ENCODE peak calls at places on chromosome 2, in four cellular contexts. One of them, this sample, is unnamed.

GRCh38 chr2:168311265-168311925 is 64.0 kb upstream of the STK39 start:
- DNase-seq in HepG2: no peak
- DNase-seq in GM12878: no peak
- DNase-seq in H1: no peak
- DNase-seq in this sample: no peak

GRCh38 chr2:67046568-67046967 is 350.6 kb upstream of the ETAA1 start:
- DNase-seq in HepG2: no peak
- DNase-seq in GM12878: no peak
- DNase-seq in H1: no peak
- DNase-seq in this sample: no peak

GRCh38 chr2:206004004-206004693 is 81.8 kb downstream of the INO80D start:
- DNase-seq in HepG2: peak; percentile 53
- DNase-seq in GM12878: no peak
- DNase-seq in H1: peak; percentile 69
- DNase-seq in this sample: peak; percentile 19

GRCh38 chr2:217568289-217568985 is 434.4 kb downstream of the TNS1 start:
- DNase-seq in HepG2: no peak
- DNase-seq in GM12878: no peak
- DNase-seq in H1: no peak
- DNase-seq in this sample: no peak

GRCh38 chr2:227826019-227826521 is 12.4 kb downstream of the CCL20 start:
- DNase-seq in HepG2: no peak
- DNase-seq in GM12878: no peak
- DNase-seq in H1: no peak
- DNase-seq in this sample: no peak

GRCh38 chr2:72940786-72941185 is 23.5 kb downstream of the EMX1 start:
- DNase-seq in HepG2: no peak
- DNase-seq in GM12878: no peak
- DNase-seq in H1: no peak
- DNase-seq in this sample: no peak

GRCh38 chr2:233107906-233108305 is 47.8 kb downstream of the INPP5D start:
- DNase-seq in HepG2: no peak
- DNase-seq in GM12878: no peak
- DNase-seq in H1: no peak
- DNase-seq in this sample: no peak

GRCh38 chr2:42486145-42486906 is 7.5 kb downstream of the KCNG3 start:
- DNase-seq in HepG2: peak; percentile 67
- DNase-seq in GM12878: no peak
- DNase-seq in H1: no peak
- DNase-seq in this sample: no peak

GRCh38 chr2:230685165-230685560 is 27.5 kb upstream of the CAB39 start:
- DNase-seq in HepG2: no peak
- DNase-seq in GM12878: no peak
- DNase-seq in H1: no peak
- DNase-seq in this sample: no peak

GRCh38 chr2:102033750-102034682 is 42.3 kb downstream of the IL1R2 start:
- DNase-seq in HepG2: peak; percentile 89
- DNase-seq in GM12878: no peak
- DNase-seq in H1: no peak
- DNase-seq in this sample: no peak

GRCh38 chr2:28956415-28956826 is 24.7 kb upstream of the TOGARAM2 start:
- DNase-seq in HepG2: peak; percentile 62
- DNase-seq in GM12878: no peak
- DNase-seq in H1: peak; percentile 69
- DNase-seq in this sample: peak; percentile 48

GRCh38 chr2:84077504-84077903 is 381.6 kb downstream of the SUCLG1 start:
- DNase-seq in HepG2: peak; percentile 20
- DNase-seq in GM12878: no peak
- DNase-seq in H1: no peak
- DNase-seq in this sample: peak; percentile 23

GRCh38 chr2:236972491-236973379 is 113.0 kb upstream of the COPS8 start:
- DNase-seq in HepG2: peak; percentile 76
- DNase-seq in GM12878: no peak
- DNase-seq in H1: no peak
- DNase-seq in this sample: no peak

GRCh38 chr2:150046211-150046610 is 441.3 kb downstream of the RND3 start:
- DNase-seq in HepG2: no peak
- DNase-seq in GM12878: no peak
- DNase-seq in H1: no peak
- DNase-seq in this sample: no peak

GRCh38 chr2:128631698-128632490 is 313.2 kb upstream of the HS6ST1 start:
- DNase-seq in HepG2: no peak
- DNase-seq in GM12878: no peak
- DNase-seq in H1: peak; percentile 44
- DNase-seq in this sample: no peak

GRCh38 chr2:128635361-128635900 is 316.8 kb upstream of the HS6ST1 start:
- DNase-seq in HepG2: no peak
- DNase-seq in GM12878: no peak
- DNase-seq in H1: peak; percentile 41
- DNase-seq in this sample: no peak

GRCh38 chr2:128630974-128631697 is 312.5 kb upstream of the HS6ST1 start:
- DNase-seq in HepG2: no peak
- DNase-seq in GM12878: no peak
- DNase-seq in H1: peak; percentile 29
- DNase-seq in this sample: no peak

GRCh38 chr2:128633501-128633900 is 314.8 kb upstream of the HS6ST1 start:
- DNase-seq in HepG2: no peak
- DNase-seq in GM12878: no peak
- DNase-seq in H1: no peak
- DNase-seq in this sample: no peak

DNA sequence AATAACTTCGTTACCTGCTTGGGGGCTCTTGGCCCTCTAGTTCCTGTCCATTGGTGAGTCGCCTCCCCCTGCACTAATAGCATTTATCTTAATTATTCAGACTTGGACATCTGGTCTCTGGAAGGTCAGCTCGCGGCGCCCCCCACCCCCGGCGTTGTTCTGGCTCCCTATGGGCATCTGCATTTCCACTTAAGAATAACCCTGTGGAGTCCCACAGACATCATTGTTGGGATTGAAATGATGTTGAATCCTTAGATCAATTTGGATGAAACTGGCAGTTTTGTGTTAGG is 313.8 kb upstream of the HS6ST1 start:
- DNase-seq in HepG2: no peak
- DNase-seq in GM12878: no peak
- DNase-seq in H1: no peak
- DNase-seq in this sample: no peak
- H3K4me2 ChIP-seq in HepG2: no peak overlapping the region
- H3K4me2 ChIP-seq in GM12878: no peak overlapping the region
- H3K4me2 ChIP-seq in H1: no peak overlapping the region
- H3K4me2 ChIP-seq in this sample: no peak overlapping the region

GRCh38 chr2:75289771-75290170 is 90.5 kb upstream of the TACR1 start:
- DNase-seq in HepG2: no peak
- DNase-seq in GM12878: no peak
- DNase-seq in H1: no peak
- DNase-seq in this sample: no peak
- TF ChIP-seq BRCA1 in HepG2: no peak
- TF ChIP-seq BRCA1 in GM12878: no peak
- TF ChIP-seq BRCA1 in H1: no peak
- TF ChIP-seq BRCA1 in this sample: no peak

GRCh38 chr2:176702169-176702568 is 432.9 kb downstream of the MTX2 start:
- DNase-seq in HepG2: no peak
- DNase-seq in GM12878: no peak
- DNase-seq in H1: no peak
- DNase-seq in this sample: no peak

GRCh38 chr2:176704282-176704773 is 435.1 kb downstream of the MTX2 start:
- DNase-seq in HepG2: no peak
- DNase-seq in GM12878: no peak
- DNase-seq in H1: no peak
- DNase-seq in this sample: no peak

GRCh38 chr2:176699098-176699497 is 429.9 kb downstream of the MTX2 start:
- DNase-seq in HepG2: no peak
- DNase-seq in GM12878: no peak
- DNase-seq in H1: no peak
- DNase-seq in this sample: no peak

GRCh38 chr2:176699660-176700059 is 430.4 kb downstream of the MTX2 start:
- DNase-seq in HepG2: no peak
- DNase-seq in GM12878: no peak
- DNase-seq in H1: no peak
- DNase-seq in this sample: no peak
- H3K4me2 ChIP-seq in HepG2: no peak overlapping the region
- H3K4me2 ChIP-seq in GM12878: no peak overlapping the region
- H3K4me2 ChIP-seq in H1: no peak overlapping the region
- H3K4me2 ChIP-seq in this sample: no peak overlapping the region

DNA sequence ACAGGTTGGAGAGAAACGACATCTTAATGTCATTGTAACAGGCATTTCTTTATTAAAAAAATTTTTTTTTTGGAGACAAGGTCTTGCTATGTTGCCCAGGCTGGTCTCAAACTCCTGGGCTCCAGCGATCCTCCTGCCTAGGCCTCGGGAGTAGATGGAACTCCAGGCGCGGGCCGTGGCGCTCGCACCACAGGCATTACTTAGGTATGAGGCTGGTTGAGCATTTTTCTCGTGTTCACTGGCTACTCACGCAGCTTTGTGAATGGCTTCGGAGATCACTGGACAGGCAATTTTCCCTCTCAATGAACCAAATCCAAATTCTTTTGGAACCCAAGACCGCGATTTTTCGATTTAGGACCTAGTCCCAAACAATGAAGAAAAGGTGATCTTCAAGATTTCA is 800 bp upstream of the TCF7L1 start:
- DNase-seq in HepG2: no peak
- DNase-seq in GM12878: no peak
- DNase-seq in H1: no peak
- DNase-seq in this sample: no peak
- TF ChIP-seq BRCA1 in HepG2: no peak
- TF ChIP-seq BRCA1 in GM12878: no peak
- TF ChIP-seq BRCA1 in H1: no peak
- TF ChIP-seq BRCA1 in this sample: no peak

DNA sequence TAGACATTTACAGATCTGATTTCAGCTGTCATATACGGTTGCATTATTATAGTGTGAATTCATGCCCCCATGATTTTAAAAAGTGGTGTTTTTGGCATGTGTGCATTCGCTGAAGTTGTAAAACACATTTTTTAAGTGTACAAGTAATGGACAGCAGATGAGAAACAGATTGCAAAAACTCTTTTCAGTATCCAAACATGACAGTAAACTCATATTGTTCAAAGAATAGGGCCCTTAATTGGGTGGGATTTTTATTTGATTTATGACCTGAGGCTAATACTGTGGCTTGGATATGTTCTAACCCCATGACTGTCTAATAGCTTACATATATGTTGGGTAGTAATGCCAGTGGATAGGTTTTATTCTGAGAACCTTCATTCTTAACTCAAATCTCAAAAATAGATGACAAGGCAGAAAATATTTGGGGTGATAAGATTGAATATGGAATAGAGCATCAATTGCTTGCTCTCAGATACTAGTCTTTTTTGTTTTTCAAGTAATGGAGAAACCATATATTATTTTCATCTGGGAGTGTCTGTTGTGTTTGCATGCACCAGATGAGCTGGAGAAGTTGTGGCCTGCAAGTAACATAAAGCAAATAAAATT is 118.6 kb downstream of the PARD3B start:
- DNase-seq in HepG2: no peak
- DNase-seq in GM12878: no peak
- DNase-seq in H1: no peak
- DNase-seq in this sample: no peak
- H3K4me2 ChIP-seq in HepG2: no peak overlapping the region
- H3K4me2 ChIP-seq in GM12878: no peak overlapping the region
- H3K4me2 ChIP-seq in H1: no peak overlapping the region
- H3K4me2 ChIP-seq in this sample: no peak overlapping the region

GRCh38 chr2:216115224-216115582 is 6.1 kb downstream of the XRCC5 start:
- DNase-seq in HepG2: no peak
- DNase-seq in GM12878: no peak
- DNase-seq in H1: no peak
- DNase-seq in this sample: no peak

GRCh38 chr2:216112926-216113325 is 3.8 kb downstream of the XRCC5 start:
- DNase-seq in HepG2: no peak
- DNase-seq in GM12878: no peak
- DNase-seq in H1: no peak
- DNase-seq in this sample: no peak

GRCh38 chr2:216111122-216111521 is 2.0 kb downstream of the XRCC5 start:
- DNase-seq in HepG2: no peak
- DNase-seq in GM12878: no peak
- DNase-seq in H1: no peak
- DNase-seq in this sample: no peak

GRCh38 chr2:216114476-216115223 is 5.5 kb downstream of the XRCC5 start:
- DNase-seq in HepG2: peak; percentile 100
- DNase-seq in GM12878: peak; percentile 94
- DNase-seq in H1: peak; percentile 99
- DNase-seq in this sample: peak; percentile 98

DNA sequence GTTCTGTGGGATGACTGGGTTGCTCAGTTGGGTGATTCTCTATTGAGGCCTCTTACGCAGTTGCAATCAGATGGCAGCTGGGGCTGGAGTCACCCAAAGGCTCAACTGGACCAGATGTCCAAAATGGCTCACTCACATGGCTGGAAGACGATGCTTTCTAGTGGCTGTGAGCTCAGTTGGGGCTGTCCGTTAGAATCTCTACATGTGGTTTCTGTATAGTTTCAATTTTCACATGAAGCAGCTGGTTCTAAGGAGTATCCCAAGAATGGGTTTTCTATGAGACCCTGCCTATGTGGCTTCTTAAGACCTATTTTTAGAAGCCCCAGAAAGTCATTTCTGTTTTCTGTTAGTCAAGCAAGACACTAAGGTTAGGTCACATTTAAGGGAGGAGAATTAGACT is 4.4 kb downstream of the XRCC5 start:
- DNase-seq in HepG2: no peak
- DNase-seq in GM12878: peak; percentile 73
- DNase-seq in H1: no peak
- DNase-seq in this sample: no peak
- TF ChIP-seq BRCA1 in HepG2: no peak
- TF ChIP-seq BRCA1 in GM12878: no peak
- TF ChIP-seq BRCA1 in H1: no peak
- TF ChIP-seq BRCA1 in this sample: no peak

GRCh38 chr2:37869756-37870155 is 55.3 kb upstream of the RMDN2 start:
- DNase-seq in HepG2: no peak
- DNase-seq in GM12878: no peak
- DNase-seq in H1: no peak
- DNase-seq in this sample: no peak

GRCh38 chr2:37873229-37873628 is 51.9 kb upstream of the RMDN2 start:
- DNase-seq in HepG2: no peak
- DNase-seq in GM12878: no peak
- DNase-seq in H1: no peak
- DNase-seq in this sample: no peak

GRCh38 chr2:37870829-37871228 is 54.3 kb upstream of the RMDN2 start:
- DNase-seq in HepG2: no peak
- DNase-seq in GM12878: no peak
- DNase-seq in H1: no peak
- DNase-seq in this sample: no peak

GRCh38 chr2:37872192-37872545 is 52.9 kb upstream of the RMDN2 start:
- DNase-seq in HepG2: no peak
- DNase-seq in GM12878: no peak
- DNase-seq in H1: no peak
- DNase-seq in this sample: no peak

GRCh38 chr2:37871453-37872191 is 53.5 kb upstream of the RMDN2 start:
- DNase-seq in HepG2: no peak
- DNase-seq in GM12878: no peak
- DNase-seq in H1: no peak
- DNase-seq in this sample: no peak
- H3K4me2 ChIP-seq in HepG2: no peak overlapping the region
- H3K4me2 ChIP-seq in GM12878: peak overlapping the region; percentile 21
- H3K4me2 ChIP-seq in H1: no peak overlapping the region
- H3K4me2 ChIP-seq in this sample: no peak overlapping the region